ENCODE peak calls at places on chromosomes 11 and 22, in six cellular contexts. One of them, this sample, is unnamed.

GRCh38 chr11:13450832-13451397 is 12.1 kb downstream of the BTBD10 start:
- DNase-seq in GM03348: no peak
- DNase-seq in activated CD4-positive, alpha-beta T cell treated with anti-CD3 and anti-CD28 coated beads, Interleukin-2, amount 50 U/mL, for 24 hours: no peak
- DNase-seq in NCI-H2107: no peak
- DNase-seq in activated CD8-positive, alpha-beta T cell treated with anti-CD3 and anti-CD28 coated beads for 36 hours: no peak
- DNase-seq in naive thymus-derived CD8-positive, alpha-beta T cell: no peak
- DNase-seq in this sample: no peak

GRCh38 chr11:78588517-78588916 is 13.9 kb upstream of the NARS2 start:
- DNase-seq in naive thymus-derived CD8-positive, alpha-beta T cell: no peak
- DNase-seq in GM03348: no peak
- DNase-seq in activated CD4-positive, alpha-beta T cell treated with anti-CD3 and anti-CD28 coated beads, Interleukin-2, amount 50 U/mL, for 24 hours: no peak
- DNase-seq in activated CD8-positive, alpha-beta T cell treated with anti-CD3 and anti-CD28 coated beads for 36 hours: no peak
- DNase-seq in NCI-H2107: no peak
- DNase-seq in this sample: no peak

GRCh38 chr11:11177156-11177808 is 175.8 kb downstream of the CSNK2A3 start:
- DNase-seq in NCI-H2107: no peak
- DNase-seq in activated CD8-positive, alpha-beta T cell treated with anti-CD3 and anti-CD28 coated beads for 36 hours: no peak
- DNase-seq in GM03348: no peak
- DNase-seq in naive thymus-derived CD8-positive, alpha-beta T cell: no peak
- DNase-seq in activated CD4-positive, alpha-beta T cell treated with anti-CD3 and anti-CD28 coated beads, Interleukin-2, amount 50 U/mL, for 24 hours: no peak
- DNase-seq in this sample: no peak

GRCh38 chr11:1352696-1353382 is 36.9 kb upstream of the BRSK2 start:
- DNase-seq in activated CD8-positive, alpha-beta T cell treated with anti-CD3 and anti-CD28 coated beads for 36 hours: no peak
- DNase-seq in GM03348: no peak
- DNase-seq in activated CD4-positive, alpha-beta T cell treated with anti-CD3 and anti-CD28 coated beads, Interleukin-2, amount 50 U/mL, for 24 hours: no peak
- DNase-seq in NCI-H2107: no peak
- DNase-seq in naive thymus-derived CD8-positive, alpha-beta T cell: no peak
- DNase-seq in this sample: no peak

GRCh38 chr11:110160016-110160415 is 66.8 kb downstream of the ZC3H12C start:
- DNase-seq in activated CD8-positive, alpha-beta T cell treated with anti-CD3 and anti-CD28 coated beads for 36 hours: no peak
- DNase-seq in GM03348: no peak
- DNase-seq in NCI-H2107: no peak
- DNase-seq in naive thymus-derived CD8-positive, alpha-beta T cell: no peak
- DNase-seq in activated CD4-positive, alpha-beta T cell treated with anti-CD3 and anti-CD28 coated beads, Interleukin-2, amount 50 U/mL, for 24 hours: no peak
- DNase-seq in this sample: peak; percentile 67

GRCh38 chr11:33443684-33444083 is 186.5 kb downstream of the HIPK3 start:
- DNase-seq in NCI-H2107: no peak
- DNase-seq in GM03348: no peak
- DNase-seq in naive thymus-derived CD8-positive, alpha-beta T cell: no peak
- DNase-seq in activated CD4-positive, alpha-beta T cell treated with anti-CD3 and anti-CD28 coated beads, Interleukin-2, amount 50 U/mL, for 24 hours: no peak
- DNase-seq in activated CD8-positive, alpha-beta T cell treated with anti-CD3 and anti-CD28 coated beads for 36 hours: no peak
- DNase-seq in this sample: no peak

GRCh38 chr22:39017596-39018365 is 3.1 kb upstream of the APOBEC3D start:
- DNase-seq in GM03348: no peak
- DNase-seq in activated CD4-positive, alpha-beta T cell treated with anti-CD3 and anti-CD28 coated beads, Interleukin-2, amount 50 U/mL, for 24 hours: no peak
- DNase-seq in activated CD8-positive, alpha-beta T cell treated with anti-CD3 and anti-CD28 coated beads for 36 hours: no peak
- DNase-seq in naive thymus-derived CD8-positive, alpha-beta T cell: no peak
- DNase-seq in NCI-H2107: no peak
- DNase-seq in this sample: no peak

GRCh38 chr22:44723801-44724200 is 21.8 kb downstream of the PRR5 start:
- DNase-seq in activated CD8-positive, alpha-beta T cell treated with anti-CD3 and anti-CD28 coated beads for 36 hours: no peak
- DNase-seq in naive thymus-derived CD8-positive, alpha-beta T cell: no peak
- DNase-seq in GM03348: peak; percentile 46
- DNase-seq in activated CD4-positive, alpha-beta T cell treated with anti-CD3 and anti-CD28 coated beads, Interleukin-2, amount 50 U/mL, for 24 hours: no peak
- DNase-seq in NCI-H2107: no peak
- DNase-seq in this sample: peak; percentile 31

GRCh38 chr11:126465573-126466287 is 110.2 kb downstream of the ST3GAL4 start:
- DNase-seq in GM03348: peak; percentile 43
- DNase-seq in activated CD8-positive, alpha-beta T cell treated with anti-CD3 and anti-CD28 coated beads for 36 hours: peak; percentile 75
- DNase-seq in NCI-H2107: no peak
- DNase-seq in activated CD4-positive, alpha-beta T cell treated with anti-CD3 and anti-CD28 coated beads, Interleukin-2, amount 50 U/mL, for 24 hours: no peak
- DNase-seq in naive thymus-derived CD8-positive, alpha-beta T cell: peak; percentile 8
- DNase-seq in this sample: no peak

GRCh38 chr11:70225629-70226582 is 22.8 kb downstream of the FADD start:
- DNase-seq in activated CD8-positive, alpha-beta T cell treated with anti-CD3 and anti-CD28 coated beads for 36 hours: no peak
- DNase-seq in activated CD4-positive, alpha-beta T cell treated with anti-CD3 and anti-CD28 coated beads, Interleukin-2, amount 50 U/mL, for 24 hours: no peak
- DNase-seq in NCI-H2107: no peak
- DNase-seq in GM03348: no peak
- DNase-seq in naive thymus-derived CD8-positive, alpha-beta T cell: no peak
- DNase-seq in this sample: peak; percentile 67

GRCh38 chr11:127651888-127652221 is 651.3 kb upstream of the KIRREL3 start:
- DNase-seq in activated CD8-positive, alpha-beta T cell treated with anti-CD3 and anti-CD28 coated beads for 36 hours: no peak
- DNase-seq in NCI-H2107: no peak
- DNase-seq in activated CD4-positive, alpha-beta T cell treated with anti-CD3 and anti-CD28 coated beads, Interleukin-2, amount 50 U/mL, for 24 hours: no peak
- DNase-seq in GM03348: no peak
- DNase-seq in naive thymus-derived CD8-positive, alpha-beta T cell: no peak
- DNase-seq in this sample: peak; percentile 22

GRCh38 chr11:11787305-11788066 is 54.3 kb upstream of the USP47 start:
- DNase-seq in GM03348: peak; percentile 76
- DNase-seq in NCI-H2107: peak; percentile 64
- DNase-seq in activated CD4-positive, alpha-beta T cell treated with anti-CD3 and anti-CD28 coated beads, Interleukin-2, amount 50 U/mL, for 24 hours: peak; percentile 63
- DNase-seq in naive thymus-derived CD8-positive, alpha-beta T cell: peak; percentile 54
- DNase-seq in activated CD8-positive, alpha-beta T cell treated with anti-CD3 and anti-CD28 coated beads for 36 hours: peak; percentile 76
- DNase-seq in this sample: peak; percentile 81

This sample was measured in cardiac fibroblast.